ENCODE peak calls at places on chromosomes 11 and 22, in five cellular contexts. R is HCT116; K is stimulated activated CD8-positive, alpha-beta memory T cell treated with anti-CD3 and anti-CD28 coated beads, Interleukin-7, amount 100 ng/mL, for 1 hour; B is astrocyte of the spinal cord; Z is globus pallidus. F is an unnamed sample.

GRCh38 chr11:83284501-83285051 is 1.6 kb downstream of the CCDC90B start:
- DNase-seq in R (no peak), K (no peak), B (no peak), Z (no peak), F (no peak)

GRCh38 chr22:42270178-42270511 is 308 bp downstream of the TCF20 start:
- DNase-seq in R (peak; percentile 2), K (no peak), B (no peak), Z (no peak), F (no peak)

GRCh38 chr11:2932850-2933251 is 3.6 kb upstream of the PHLDA2 start:
- DNase-seq in R (no peak), K (no peak), B (peak; percentile 81), Z (no peak), F (no peak)

GRCh38 chr11:106601637-106602297 is 416.5 kb downstream of the GUCY1A2 start:
- DNase-seq in R (no peak), K (no peak), B (no peak), Z (no peak), F (no peak)

GRCh38 chr22:24147666-24148065 is 33.6 kb upstream of the SUSD2 start:
- DNase-seq in R (no peak), K (no peak), B (no peak), Z (no peak), F (no peak)

GRCh38 chr11:23765862-23766261 is 731.0 kb upstream of the LUZP2 start:
- DNase-seq in R (no peak), K (no peak), B (peak; percentile 63), Z (no peak), F (no peak)

GRCh38 chr22:39518996-39519680 is 1.2 kb upstream of the ATF4 start:
- DNase-seq in R (no peak), K (no peak), B (peak; percentile 64), Z (no peak), F (no peak)

GRCh38 chr11:93517611-93518010 is 25.6 kb downstream of the SMCO4 start:
- DNase-seq in R (no peak), K (no peak), B (no peak), Z (no peak), F (no peak)

GRCh38 chr11:46265764-46266163 is 11.7 kb upstream of the CREB3L1 start:
- DNase-seq in R (no peak), K (no peak), B (no peak), Z (no peak), F (no peak)

GRCh38 chr11:133927690-133928627 is 28.8 kb downstream of the IGSF9B start:
- DNase-seq in R (no peak), K (peak; percentile 50), B (peak; percentile 35), Z (peak; percentile 46), F (no peak)

GRCh38 chr11:129425214-129425613 is 49.6 kb downstream of the BARX2 start:
- DNase-seq in R (no peak), K (no peak), B (no peak), Z (no peak), F (no peak)

GRCh38 chr11:133991101-133991500 is 34.3 kb upstream of the IGSF9B start:
- DNase-seq in R (no peak), K (no peak), B (no peak), Z (no peak), F (no peak)

GRCh38 chr11:122979815-122980656 is 1.6 kb downstream of the BSX start:
- DNase-seq in R (no peak), K (no peak), B (no peak), Z (no peak), F (no peak)

GRCh38 chr11:67435031-67435726 is 2.3 kb downstream of the PTPRCAP start:
- DNase-seq in R (no peak), K (no peak), B (no peak), Z (no peak), F (no peak)

GRCh38 chr22:44384981-44385610 is 72.3 kb upstream of the SHISAL1 start:
- DNase-seq in R (no peak), K (no peak), B (no peak), Z (no peak), F (no peak)

GRCh38 chr11:130786987-130787688 is 129.1 kb downstream of the SNX19 start:
- DNase-seq in R (no peak), K (no peak), B (no peak), Z (no peak), F (no peak)

GRCh38 chr11:75532200-75532972 is 6.6 kb upstream of the GDPD5 start:
- DNase-seq in R (peak; percentile 56), K (peak; percentile 77), B (peak; percentile 51), Z (peak; percentile 44), F (no peak)

GRCh38 chr22:40323681-40324083 is 22.6 kb upstream of the ADSL start:
- DNase-seq in R (no peak), K (no peak), B (no peak), Z (no peak), F (no peak)

GRCh38 chr22:49290711-49291110 is 537.0 kb downstream of the BRD1 start:
- DNase-seq in R (no peak), K (no peak), B (no peak), Z (no peak), F (no peak)

GRCh38 chr11:8934735-8935478 is 2.2 kb upstream of the C11orf16 start:
- DNase-seq in R (peak; percentile 53), K (no peak), B (peak; percentile 46), Z (no peak), F (no peak)

GRCh38 chr22:26805131-26805530 is 147.7 kb downstream of the MIAT start:
- DNase-seq in R (no peak), K (no peak), B (peak; percentile 41), Z (no peak), F (no peak)

GRCh38 chr11:76245720-76246119 is 39.4 kb upstream of the WNT11 start:
- DNase-seq in R (no peak), K (no peak), B (no peak), Z (no peak), F (no peak)

GRCh38 chr22:24593810-24594568 is 1.1 kb upstream of the LRRC75B start:
- DNase-seq in R (no peak), K (no peak), B (no peak), Z (no peak), F (no peak)

GRCh38 chr11:2570841-2571597 is 126.2 kb downstream of the KCNQ1 start:
- DNase-seq in R (no peak), K (no peak), B (no peak), Z (no peak), F (no peak)

GRCh38 chr11:1391165-1392010 is 1.7 kb downstream of the BRSK2 start:
- DNase-seq in R (no peak), K (no peak), B (no peak), Z (peak; percentile 62), F (no peak)

GRCh38 chr22:24033731-24034130 is 22.6 kb downstream of the CABIN1 start:
- DNase-seq in R (no peak), K (no peak), B (no peak), Z (no peak), F (no peak)

GRCh38 chr11:67413266-67413797 is 2.1 kb upstream of the CARNS1 start:
- DNase-seq in R (no peak), K (no peak), B (no peak), Z (no peak), F (no peak)

GRCh38 chr11:129131361-129131760 is 60.8 kb downstream of the ARHGAP32 start:
- DNase-seq in R (no peak), K (no peak), B (peak; percentile 42), Z (no peak), F (no peak)

F was measured in cerebellar nuclear complex.